ENCODE peak calls at places on chromosomes 3 and 15, in four cellular contexts. One of them, this sample, is unnamed.

GRCh38 chr3:172464306-172464705 is 16.1 kb upstream of the GHSR start:
- DNase-seq in BJ: no peak
- DNase-seq in WERI-Rb-1: no peak
- DNase-seq in uterus: no peak
- DNase-seq in this sample: no peak

GRCh38 chr3:10522646-10523303 is 17.4 kb upstream of the ATP2B2 start:
- DNase-seq in BJ: no peak
- DNase-seq in uterus: no peak
- DNase-seq in WERI-Rb-1: no peak
- DNase-seq in this sample: no peak

GRCh38 chr3:13451301-13451673 is 28.8 kb upstream of the HDAC11 start:
- DNase-seq in BJ: no peak
- DNase-seq in uterus: no peak
- DNase-seq in WERI-Rb-1: peak; percentile 57
- DNase-seq in this sample: peak; percentile 24

GRCh38 chr3:12143949-12144504 is 14.7 kb downstream of the TIMP4 start:
- DNase-seq in BJ: no peak
- DNase-seq in WERI-Rb-1: no peak
- DNase-seq in uterus: peak; percentile 67
- DNase-seq in this sample: peak; percentile 89

GRCh38 chr3:85710490-85710889 is 751.7 kb downstream of the CADM2 start:
- DNase-seq in uterus: no peak
- DNase-seq in WERI-Rb-1: no peak
- DNase-seq in BJ: no peak
- DNase-seq in this sample: no peak

GRCh38 chr3:50299929-50300680 is 900 bp upstream of the HYAL3 start:
- DNase-seq in uterus: peak; percentile 36
- DNase-seq in BJ: no peak
- DNase-seq in WERI-Rb-1: no peak
- DNase-seq in this sample: no peak

GRCh38 chr3:28590216-28590615 is 241.6 kb upstream of the AZI2 start:
- DNase-seq in uterus: no peak
- DNase-seq in BJ: no peak
- DNase-seq in WERI-Rb-1: no peak
- DNase-seq in this sample: no peak

GRCh38 chr3:136250862-136251460 is 821 bp downstream of the PCCB start:
- DNase-seq in BJ: no peak
- DNase-seq in uterus: peak; percentile 49
- DNase-seq in WERI-Rb-1: peak; percentile 82
- DNase-seq in this sample: peak; percentile 70

GRCh38 chr3:192892981-192893827 is 24.5 kb downstream of the MB21D2 start:
- DNase-seq in uterus: peak; percentile 19
- DNase-seq in WERI-Rb-1: no peak
- DNase-seq in BJ: no peak
- DNase-seq in this sample: peak; percentile 56

GRCh38 chr3:22713936-22714335 is 489.2 kb upstream of the UBE2E2 start:
- DNase-seq in BJ: peak; percentile 5
- DNase-seq in uterus: no peak
- DNase-seq in WERI-Rb-1: no peak
- DNase-seq in this sample: no peak

GRCh38 chr3:10855871-10856662 is 40.0 kb downstream of the SLC6A11 start:
- DNase-seq in BJ: no peak
- DNase-seq in uterus: no peak
- DNase-seq in WERI-Rb-1: no peak
- DNase-seq in this sample: no peak

GRCh38 chr15:85584791-85585360 is 204.5 kb downstream of the AKAP13 start:
- DNase-seq in uterus: no peak
- DNase-seq in BJ: no peak
- DNase-seq in WERI-Rb-1: no peak
- DNase-seq in this sample: no peak

GRCh38 chr3:194443911-194444310 is 42.9 kb downstream of the ATP13A3 start:
- DNase-seq in uterus: no peak
- DNase-seq in BJ: peak; percentile 9
- DNase-seq in WERI-Rb-1: no peak
- DNase-seq in this sample: no peak

GRCh38 chr3:60575726-60576272 is 675.5 kb downstream of the FHIT start:
- DNase-seq in WERI-Rb-1: no peak
- DNase-seq in BJ: no peak
- DNase-seq in uterus: no peak
- DNase-seq in this sample: no peak

GRCh38 chr3:192833177-192833890 is 84.3 kb downstream of the MB21D2 start:
- DNase-seq in WERI-Rb-1: no peak
- DNase-seq in BJ: no peak
- DNase-seq in uterus: no peak
- DNase-seq in this sample: no peak

GRCh38 chr15:79431636-79432344 is at the start of gene MINAR1:
- DNase-seq in uterus: no peak
- DNase-seq in BJ: no peak
- DNase-seq in WERI-Rb-1: peak; percentile 62
- DNase-seq in this sample: peak; percentile 69

GRCh38 chr3:18423401-18424212 is 1.5 kb downstream of the SATB1 start:
- DNase-seq in uterus: peak; percentile 47
- DNase-seq in BJ: no peak
- DNase-seq in WERI-Rb-1: peak; percentile 44
- DNase-seq in this sample: peak; percentile 69

GRCh38 chr3:55579499-55579898 is 92.4 kb upstream of the WNT5A start:
- DNase-seq in WERI-Rb-1: no peak
- DNase-seq in BJ: no peak
- DNase-seq in uterus: peak; percentile 59
- DNase-seq in this sample: no peak

GRCh38 chr3:159252772-159253384 is 451.0 kb downstream of the MFSD1 start:
- DNase-seq in WERI-Rb-1: no peak
- DNase-seq in uterus: no peak
- DNase-seq in BJ: no peak
- DNase-seq in this sample: no peak

GRCh38 chr3:190182418-190183043 is 61.8 kb upstream of the P3H2 start:
- DNase-seq in WERI-Rb-1: no peak
- DNase-seq in BJ: no peak
- DNase-seq in uterus: no peak
- DNase-seq in this sample: no peak

GRCh38 chr15:80072285-80072684 is 12.8 kb downstream of the ZFAND6 start:
- DNase-seq in BJ: peak; percentile 96
- DNase-seq in WERI-Rb-1: peak; percentile 26
- DNase-seq in uterus: no peak
- DNase-seq in this sample: no peak

DNA sequence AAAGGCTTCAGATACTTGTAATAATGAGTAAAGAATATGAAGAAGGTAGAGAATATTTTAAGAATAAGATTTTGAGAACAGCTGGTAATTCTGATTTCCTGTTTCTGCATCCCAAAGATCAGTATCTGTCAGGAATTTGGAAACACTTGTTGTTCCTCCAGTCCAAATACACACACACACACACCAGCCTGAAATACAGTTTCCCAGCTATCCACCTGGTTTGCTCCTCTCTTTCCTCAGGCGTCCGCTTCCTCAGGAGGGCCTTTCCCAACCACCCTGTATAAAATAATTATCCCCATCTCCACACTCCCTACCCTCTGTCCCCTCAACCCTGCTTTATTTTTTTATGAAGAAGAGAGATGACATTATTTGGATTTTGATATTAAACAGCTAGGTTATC is 2.0 kb upstream of the FSIP1 start:
- DNase-seq in BJ: no peak
- DNase-seq in WERI-Rb-1: no peak
- DNase-seq in uterus: no peak
- DNase-seq in this sample: no peak
- H3K4me3 ChIP-seq in BJ: no peak overlapping the region
- H3K4me3 ChIP-seq in WERI-Rb-1: no peak overlapping the region
- H3K4me3 ChIP-seq in uterus: no peak overlapping the region
- H3K4me3 ChIP-seq in this sample: no peak overlapping the region

GRCh38 chr15:45645026-45645980 is 10.5 kb downstream of the SQOR start:
- DNase-seq in BJ: peak; percentile 48
- DNase-seq in uterus: no peak
- DNase-seq in WERI-Rb-1: no peak
- DNase-seq in this sample: no peak

GRCh38 chr15:45641374-45641778 is 6.5 kb downstream of the SQOR start:
- DNase-seq in WERI-Rb-1: no peak
- DNase-seq in uterus: peak; percentile 59
- DNase-seq in BJ: peak; percentile 86
- DNase-seq in this sample: no peak

GRCh38 chr15:45644437-45644836 is 9.6 kb downstream of the SQOR start:
- DNase-seq in WERI-Rb-1: no peak
- DNase-seq in BJ: no peak
- DNase-seq in uterus: no peak
- DNase-seq in this sample: no peak

GRCh38 chr15:45640610-45641009 is 5.8 kb downstream of the SQOR start:
- DNase-seq in BJ: peak; percentile 88
- DNase-seq in uterus: no peak
- DNase-seq in WERI-Rb-1: no peak
- DNase-seq in this sample: no peak

GRCh38 chr15:45642203-45642932 is 7.5 kb downstream of the SQOR start:
- DNase-seq in BJ: peak; percentile 82
- DNase-seq in uterus: no peak
- DNase-seq in WERI-Rb-1: no peak
- DNase-seq in this sample: peak; percentile 43
- H3K4me3 ChIP-seq in BJ: no peak overlapping the region
- H3K4me3 ChIP-seq in uterus: no peak overlapping the region
- H3K4me3 ChIP-seq in WERI-Rb-1: no peak overlapping the region
- H3K4me3 ChIP-seq in this sample: no peak overlapping the region

GRCh38 chr15:48541659-48542334 is 103.7 kb downstream of the FBN1 start:
- DNase-seq in uterus: no peak
- DNase-seq in BJ: peak; percentile 74
- DNase-seq in WERI-Rb-1: no peak
- DNase-seq in this sample: peak; percentile 37
- H3K4me3 ChIP-seq in uterus: no peak overlapping the region
- H3K4me3 ChIP-seq in BJ: peak overlapping the region; percentile 31
- H3K4me3 ChIP-seq in WERI-Rb-1: no peak overlapping the region
- H3K4me3 ChIP-seq in this sample: no peak overlapping the region

GRCh38 chr3:149816326-149816725 is 3.3 kb downstream of the RNF13 start:
- DNase-seq in uterus: no peak
- DNase-seq in BJ: no peak
- DNase-seq in WERI-Rb-1: no peak
- DNase-seq in this sample: no peak
- H3K4me3 ChIP-seq in uterus: no peak overlapping the region
- H3K4me3 ChIP-seq in BJ: no peak overlapping the region
- H3K4me3 ChIP-seq in WERI-Rb-1: no peak overlapping the region
- H3K4me3 ChIP-seq in this sample: no peak overlapping the region

GRCh38 chr3:195542261-195542660 is 864 bp downstream of the PPP1R2 start:
- DNase-seq in BJ: no peak
- DNase-seq in uterus: no peak
- DNase-seq in WERI-Rb-1: no peak
- DNase-seq in this sample: no peak

GRCh38 chr3:195540526-195540925 is 2.6 kb downstream of the PPP1R2 start:
- DNase-seq in WERI-Rb-1: no peak
- DNase-seq in BJ: no peak
- DNase-seq in uterus: no peak
- DNase-seq in this sample: no peak

GRCh38 chr3:195537995-195538394 is 5.1 kb downstream of the PPP1R2 start:
- DNase-seq in uterus: no peak
- DNase-seq in WERI-Rb-1: no peak
- DNase-seq in BJ: no peak
- DNase-seq in this sample: no peak

GRCh38 chr3:195540031-195540430 is 3.1 kb downstream of the PPP1R2 start:
- DNase-seq in BJ: no peak
- DNase-seq in uterus: no peak
- DNase-seq in WERI-Rb-1: no peak
- DNase-seq in this sample: no peak

GRCh38 chr3:195539479-195539878 is 3.6 kb downstream of the PPP1R2 start:
- DNase-seq in BJ: no peak
- DNase-seq in WERI-Rb-1: no peak
- DNase-seq in uterus: no peak
- DNase-seq in this sample: no peak
- H3K4me3 ChIP-seq in BJ: no peak overlapping the region
- H3K4me3 ChIP-seq in WERI-Rb-1: no peak overlapping the region
- H3K4me3 ChIP-seq in uterus: no peak overlapping the region
- H3K4me3 ChIP-seq in this sample: no peak overlapping the region

GRCh38 chr3:56776551-56776950 is 25.2 kb downstream of the ARHGEF3 start:
- DNase-seq in WERI-Rb-1: no peak
- DNase-seq in BJ: no peak
- DNase-seq in uterus: no peak
- DNase-seq in this sample: no peak

GRCh38 chr3:56773588-56774330 is 28.0 kb downstream of the ARHGEF3 start:
- DNase-seq in WERI-Rb-1: peak; percentile 12
- DNase-seq in BJ: no peak
- DNase-seq in uterus: no peak
- DNase-seq in this sample: no peak

GRCh38 chr3:56775931-56776461 is 25.8 kb downstream of the ARHGEF3 start:
- DNase-seq in BJ: no peak
- DNase-seq in uterus: no peak
- DNase-seq in WERI-Rb-1: no peak
- DNase-seq in this sample: no peak

GRCh38 chr3:56772926-56773587 is 28.7 kb downstream of the ARHGEF3 start:
- DNase-seq in WERI-Rb-1: no peak
- DNase-seq in BJ: no peak
- DNase-seq in uterus: no peak
- DNase-seq in this sample: no peak

GRCh38 chr3:56775356-56775914 is 26.3 kb downstream of the ARHGEF3 start:
- DNase-seq in WERI-Rb-1: no peak
- DNase-seq in BJ: no peak
- DNase-seq in uterus: no peak
- DNase-seq in this sample: no peak
- H3K4me3 ChIP-seq in WERI-Rb-1: no peak overlapping the region
- H3K4me3 ChIP-seq in BJ: no peak overlapping the region
- H3K4me3 ChIP-seq in uterus: no peak overlapping the region
- H3K4me3 ChIP-seq in this sample: no peak overlapping the region

DNA sequence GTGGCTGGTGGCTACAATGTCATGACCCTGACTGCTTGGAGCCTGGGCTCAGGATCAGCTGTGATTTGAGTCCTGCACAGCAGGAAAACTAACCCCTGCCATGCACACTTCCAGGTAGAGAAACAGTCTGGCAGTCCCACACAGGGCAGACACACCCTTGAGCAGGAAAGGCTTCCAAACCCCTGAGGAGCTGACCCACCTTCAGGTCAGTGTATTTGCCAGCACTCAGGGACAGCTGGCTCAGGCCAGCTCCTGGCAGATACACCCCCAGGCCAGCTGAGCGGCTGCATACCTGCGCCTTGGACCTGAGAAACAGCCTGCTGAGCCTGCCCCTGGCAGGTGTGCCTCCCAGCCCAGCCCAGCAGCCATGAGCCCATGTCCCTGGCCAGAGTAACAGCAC is 22.2 kb upstream of the CDAN1 start:
- DNase-seq in BJ: no peak
- DNase-seq in uterus: no peak
- DNase-seq in WERI-Rb-1: no peak
- DNase-seq in this sample: no peak
- H3K4me3 ChIP-seq in BJ: no peak overlapping the region
- H3K4me3 ChIP-seq in uterus: no peak overlapping the region
- H3K4me3 ChIP-seq in WERI-Rb-1: no peak overlapping the region
- H3K4me3 ChIP-seq in this sample: no peak overlapping the region

DNA sequence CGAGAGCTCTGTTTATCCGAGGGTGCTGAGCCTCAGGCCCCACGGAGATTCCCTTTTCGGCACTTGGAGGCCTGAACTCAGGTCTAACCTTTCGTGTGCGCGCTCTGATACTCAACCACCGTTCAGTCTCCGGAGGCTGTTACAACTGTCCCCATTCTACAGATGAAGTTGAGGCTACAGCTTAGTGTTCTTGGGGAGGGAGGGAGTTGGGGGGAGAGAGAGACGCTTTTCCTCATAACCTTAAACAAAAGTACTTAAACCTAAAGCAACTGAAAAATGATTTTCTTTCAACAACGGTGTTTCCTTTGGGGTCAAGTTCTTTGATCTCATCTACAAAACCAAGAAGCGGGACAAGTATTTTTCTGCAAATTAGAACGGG is 952 bp upstream of the CHST2 start:
- DNase-seq in uterus: no peak
- DNase-seq in WERI-Rb-1: no peak
- DNase-seq in BJ: no peak
- DNase-seq in this sample: no peak
- H3K4me3 ChIP-seq in uterus: peak overlapping the region; percentile 77
- H3K4me3 ChIP-seq in WERI-Rb-1: peak overlapping the region; percentile 64
- H3K4me3 ChIP-seq in BJ: peak overlapping the region; percentile 82
- H3K4me3 ChIP-seq in this sample: peak overlapping the region; percentile 88